ENCODE peak calls at places on chromosomes 3 and 15, in five cellular contexts. F is fibroblast of lung, G is PC-9, Y is astrocyte, A is PC-3. R is an unnamed sample.

GRCh38 chr3:186209810-186210752 is 101.2 kb upstream of the ETV5 start:
- DNase-seq in A (peak), G (no peak), F (peak), Y (peak), R (no peak)

GRCh38 chr15:100334456-100334855 is 7.3 kb downstream of the ADAMTS17 start:
- DNase-seq in Y (no peak), F (no peak), A (no peak), G (no peak), R (no peak)

GRCh38 chr3:125125822-125126245 is 70.0 kb upstream of the HEG1 start:
- DNase-seq in A (no peak), G (peak), Y (peak), F (peak), R (peak)

GRCh38 chr15:83709246-83709645 is 55.3 kb downstream of the ADAMTSL3 start:
- DNase-seq in G (no peak), Y (peak), A (peak), F (peak), R (no peak)

GRCh38 chr3:52112056-52112455 is 42.2 kb downstream of the POC1A start:
- DNase-seq in G (no peak), F (no peak), Y (no peak), A (no peak), R (no peak)

GRCh38 chr3:181056276-181056675 is 66.7 kb upstream of the DNAJC19 start:
- DNase-seq in G (no peak), Y (no peak), F (no peak), A (no peak), R (no peak)

GRCh38 chr3:158085358-158085757 is 20.9 kb downstream of the SHOX2 start:
- DNase-seq in F (no peak), Y (no peak), A (peak), G (no peak), R (no peak)

GRCh38 chr3:107825556-107825955 is 265.3 kb downstream of the CD47 start:
- DNase-seq in A (no peak), G (no peak), Y (no peak), F (no peak), R (no peak)

GRCh38 chr3:55574671-55575070 is 87.6 kb upstream of the WNT5A start:
- DNase-seq in A (no peak), Y (no peak), F (no peak), G (no peak), R (no peak)

GRCh38 chr3:111809196-111809595 is 49.9 kb upstream of the PHLDB2 start:
- DNase-seq in Y (peak), F (peak), G (no peak), A (no peak), R (no peak)

GRCh38 chr3:169662215-169663070 is 1.1 kb downstream of the MECOM start:
- DNase-seq in F (peak), A (peak), Y (peak), G (peak), R (no peak)

GRCh38 chr3:41026394-41027177 is 172.7 kb upstream of the CTNNB1 start:
- DNase-seq in Y (peak), F (peak), G (no peak), A (peak), R (no peak)

GRCh38 chr3:16148783-16149182 is 25.7 kb upstream of the GALNT15 start:
- DNase-seq in Y (peak), F (peak), A (no peak), G (no peak), R (no peak)

GRCh38 chr3:127141921-127142730 is 50.8 kb upstream of the PRR23E start:
- DNase-seq in A (peak), Y (no peak), F (no peak), G (peak), R (no peak)

GRCh38 chr3:44280631-44281030 is 38.9 kb downstream of the TOPAZ1 start:
- DNase-seq in G (no peak), A (no peak), F (no peak), Y (no peak), R (no peak)

GRCh38 chr15:68411276-68411675 is 20.7 kb downstream of the ITGA11 start:
- DNase-seq in F (no peak), A (no peak), G (no peak), Y (no peak), R (no peak)

GRCh38 chr3:155870945-155871745 is 695 bp downstream of the GMPS start:
- DNase-seq in F (peak), G (peak), A (peak), Y (no peak), R (no peak)

GRCh38 chr3:33989229-33989628 is 190.8 kb downstream of the PDCD6IP start:
- DNase-seq in G (no peak), F (no peak), A (no peak), Y (no peak), R (no peak)

GRCh38 chr15:53811530-53811929 is 52.1 kb upstream of the WDR72 start:
- DNase-seq in A (peak), Y (no peak), F (no peak), G (no peak), R (no peak)

GRCh38 chr3:32934150-32934742 is 17.2 kb upstream of the CCR4 start:
- DNase-seq in F (no peak), A (peak), G (no peak), Y (no peak), R (peak)

GRCh38 chr15:48759921-48760320 is 50.9 kb downstream of the CEP152 start:
- DNase-seq in G (no peak), Y (no peak), A (no peak), F (no peak), R (no peak)

GRCh38 chr3:142004025-142004424 is 127.6 kb downstream of the ATP1B3 start:
- DNase-seq in A (no peak), Y (no peak), G (no peak), F (no peak), R (no peak)

GRCh38 chr3:29585368-29585767 is 304.5 kb downstream of the RBMS3 start:
- DNase-seq in Y (no peak), F (no peak), G (no peak), A (no peak), R (no peak)

GRCh38 chr3:55282994-55283393 is 204.1 kb downstream of the WNT5A start:
- DNase-seq in G (no peak), F (no peak), A (no peak), Y (no peak), R (no peak)

GRCh38 chr3:51687472-51688205 is 16.6 kb downstream of the TEX264 start:
- DNase-seq in F (peak), G (no peak), Y (no peak), A (peak), R (no peak)

GRCh38 chr15:77907824-77908751 is 169.4 kb downstream of the TBC1D2B start:
- DNase-seq in A (peak), F (peak), G (no peak), Y (peak), R (no peak)

GRCh38 chr3:124557-125179 is 71.9 kb upstream of the CHL1 start:
- DNase-seq in Y (no peak), G (no peak), F (no peak), A (no peak), R (no peak)

GRCh38 chr3:37114251-37115145 is 59.9 kb downstream of the LRRFIP2 start:
- DNase-seq in A (peak), G (no peak), Y (peak), F (peak), R (no peak)

DNA sequence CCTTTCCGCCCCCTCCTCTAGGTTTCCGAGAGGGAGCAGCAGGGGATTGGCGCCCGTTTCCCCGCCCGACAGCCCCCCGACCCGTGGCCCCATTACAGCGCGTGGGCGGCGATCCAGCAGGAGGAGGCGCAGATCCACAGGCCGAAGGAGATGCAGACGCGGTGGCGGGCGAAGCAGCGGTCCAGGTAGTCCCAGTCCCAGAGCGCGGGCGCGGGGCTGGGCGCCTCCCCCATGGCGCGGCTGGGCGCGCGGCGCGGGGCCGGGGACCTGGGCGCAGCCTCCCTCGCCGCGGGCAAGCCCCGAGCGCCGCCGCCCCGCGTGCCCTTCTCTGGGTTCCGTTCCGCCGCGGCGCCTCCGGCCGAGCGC is 253 bp downstream of the TMEM44 start:
- DNase-seq in A (no peak), Y (no peak), F (peak), G (no peak), R (no peak)
- H3K27ac ChIP-seq in A (peak), Y (peak), F (peak), G (no peak), R (no peak)

GRCh38 chr15:34755419-34755773 is 598 bp upstream of the GJD2 start:
- DNase-seq in F (no peak), G (no peak), A (no peak), Y (no peak), R (no peak)
- TF ChIP-seq EZH2 in F (no peak), G (no peak), A (no peak), Y (no peak), R (no peak)

GRCh38 chr15:44317423-44317822 is 28.9 kb downstream of the GOLM2 start:
- DNase-seq in F (no peak), Y (no peak), G (no peak), A (no peak), R (no peak)
- H3K27ac ChIP-seq in F (no peak), Y (no peak), G (no peak), A (no peak), R (no peak)

DNA sequence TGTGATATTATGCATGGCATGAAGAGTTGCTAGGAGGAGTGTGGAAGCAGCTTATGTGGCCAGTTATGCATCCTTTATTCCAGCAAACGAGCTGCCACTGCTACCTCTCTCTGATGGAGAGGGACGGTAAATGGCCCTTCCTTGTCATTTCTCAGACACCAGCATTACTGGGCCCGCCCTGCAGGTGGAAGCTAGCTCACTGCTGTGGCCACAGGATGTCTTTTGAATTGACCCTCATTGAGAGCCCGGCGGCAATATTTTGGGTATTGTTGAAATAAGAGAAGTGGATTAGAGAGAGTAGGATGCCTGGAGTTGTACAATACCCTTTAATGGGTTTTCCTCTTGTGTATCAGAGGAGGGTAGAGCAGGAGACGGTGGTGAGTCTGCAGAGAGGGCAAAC is 1.5 kb downstream of the MINAR1 start:
- DNase-seq in A (no peak), Y (no peak), F (no peak), G (no peak), R (no peak)
- TF ChIP-seq EZH2 in A (no peak), Y (no peak), F (no peak), G (no peak), R (no peak)

DNA sequence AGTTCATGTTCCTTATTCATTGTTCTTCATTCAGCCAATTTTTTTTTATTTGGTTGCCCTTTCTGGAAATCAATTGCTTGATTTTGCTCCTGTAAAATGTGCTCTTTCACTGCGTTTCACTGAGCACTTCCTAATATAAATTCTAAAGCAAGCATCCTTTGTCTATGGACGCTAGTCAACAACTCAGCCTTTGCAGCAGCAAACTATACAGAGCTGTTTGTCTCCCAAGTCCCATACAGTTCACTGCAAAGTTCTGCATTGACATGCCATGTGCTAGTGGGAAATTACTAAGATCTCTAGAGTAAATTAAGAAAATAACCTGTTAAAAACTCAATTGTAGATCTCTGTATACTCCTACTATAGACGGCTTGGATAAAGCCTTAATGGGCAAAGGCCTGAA is 130.1 kb upstream of the BHLHE40 start:
- DNase-seq in A (no peak), Y (no peak), G (no peak), F (no peak), R (no peak)
- H3K27ac ChIP-seq in A (no peak), Y (no peak), G (no peak), F (no peak), R (no peak)

GRCh38 chr15:76347507-76348055 is 11.0 kb downstream of the ISL2 start:
- DNase-seq in A (no peak), Y (no peak), F (no peak), G (no peak), R (no peak)

GRCh38 chr15:76345880-76346665 is 9.5 kb downstream of the ISL2 start:
- DNase-seq in F (no peak), G (no peak), A (peak), Y (no peak), R (no peak)

GRCh38 chr15:76345269-76345879 is 8.8 kb downstream of the ISL2 start:
- DNase-seq in Y (no peak), A (no peak), F (no peak), G (no peak), R (no peak)

GRCh38 chr15:76349301-76350070 is 12.9 kb downstream of the ISL2 start:
- DNase-seq in F (no peak), Y (no peak), G (peak), A (peak), R (no peak)

DNA sequence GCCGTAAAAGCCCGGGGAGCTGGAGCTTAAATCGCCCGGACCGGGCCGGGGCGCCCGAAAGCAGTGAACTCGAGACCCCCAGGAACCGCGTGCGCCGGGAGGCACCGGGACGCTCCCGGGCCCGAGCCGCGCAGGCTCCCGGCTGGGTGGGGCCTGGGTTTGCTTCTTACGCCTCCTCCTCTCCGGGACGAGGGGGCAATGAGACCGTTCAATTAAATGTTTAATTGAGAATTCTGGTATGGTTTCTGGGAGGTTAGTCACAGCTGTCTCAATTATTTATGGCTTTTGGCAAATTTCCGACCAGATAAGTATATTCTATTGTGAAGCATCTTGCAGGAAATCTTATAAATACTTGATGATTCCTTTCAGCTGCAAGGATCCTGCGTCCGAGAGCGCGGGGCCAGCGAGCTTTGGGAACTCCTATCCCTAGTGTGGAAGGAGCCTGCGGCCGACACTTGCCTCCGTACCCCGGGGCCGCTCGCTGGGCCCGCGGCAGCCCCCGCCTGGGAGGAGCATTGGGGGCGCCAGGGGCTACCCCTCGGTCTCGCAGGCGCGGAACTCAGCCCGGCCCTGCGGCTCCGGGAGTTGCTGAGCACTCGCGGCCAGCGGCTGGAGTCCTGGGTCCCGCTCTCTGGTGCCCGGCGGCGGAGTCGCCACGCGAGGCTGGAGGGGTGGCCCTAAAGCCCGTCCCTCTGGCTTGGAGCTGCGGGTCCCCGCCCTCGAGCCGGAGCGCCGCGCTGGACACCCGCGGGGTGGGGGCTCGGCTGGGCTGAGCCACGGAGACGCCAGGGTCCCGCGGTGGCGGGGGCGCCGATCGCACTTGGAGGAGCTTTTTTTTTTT is 10.3 kb downstream of the ISL2 start:
- DNase-seq in Y (no peak), A (peak), F (peak), G (no peak), R (no peak)
- TF ChIP-seq EZH2 in Y (peak), A (no peak), F (peak), G (no peak), R (no peak)

GRCh38 chr3:172125053-172125452 is 85.7 kb downstream of the FNDC3B start:
- DNase-seq in Y (no peak), G (no peak), F (no peak), A (no peak), R (no peak)
- H3K27ac ChIP-seq in Y (peak), G (peak), F (peak), A (no peak), R (peak)

DNA sequence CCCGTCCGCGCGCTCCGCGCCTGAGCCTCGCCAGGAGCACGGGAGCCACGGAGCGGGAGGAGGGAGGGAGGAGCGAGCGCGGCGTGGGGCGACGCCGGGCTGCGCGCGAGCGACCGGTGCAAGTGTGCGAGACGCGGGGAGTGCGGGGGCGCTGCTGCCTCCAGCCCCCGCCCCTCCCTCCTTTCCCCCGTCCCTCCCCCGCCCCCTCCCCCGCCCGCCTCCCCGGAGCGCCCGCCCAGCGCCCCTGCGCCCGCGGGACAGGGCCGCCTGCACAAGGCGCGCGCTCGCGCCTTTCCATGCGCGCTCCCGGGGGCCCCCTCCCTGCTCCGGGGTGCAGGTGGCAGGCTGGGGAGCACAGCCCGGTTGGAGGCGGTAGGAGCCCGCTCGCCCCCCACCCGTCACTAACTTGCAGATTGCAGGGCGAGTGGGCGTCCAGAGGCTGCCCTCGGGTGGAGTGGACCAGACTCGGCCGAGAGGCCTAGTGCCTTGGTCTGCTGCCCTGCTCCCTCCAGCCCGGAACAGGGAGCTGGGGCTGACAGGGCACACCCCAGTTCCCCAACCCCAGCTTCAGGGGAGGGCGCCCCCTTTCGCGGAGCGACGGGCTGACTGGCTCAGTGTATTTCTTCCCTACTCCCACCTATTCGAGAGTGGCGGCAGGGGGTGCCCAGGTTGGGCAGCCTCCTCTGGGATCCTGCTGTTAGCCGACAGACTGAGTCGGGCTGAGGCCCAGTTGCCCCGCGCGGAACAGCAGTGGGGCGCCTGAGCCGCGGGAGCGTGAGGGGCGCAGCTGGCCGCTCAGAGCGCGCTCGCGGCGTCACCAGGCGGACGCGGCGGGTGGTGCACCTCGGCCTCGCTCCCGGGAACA is at the start of gene WNT7A:
- DNase-seq in F (no peak), A (peak), Y (no peak), G (peak), R (no peak)
- TF ChIP-seq EZH2 in F (no peak), A (no peak), Y (peak), G (no peak), R (no peak)

R was measured in SK-N-MC.